ENCODE peak calls at places on chromosome 9, in four cellular contexts. O is pancreas, P is brain microvascular endothelial cell, S is heart right ventricle. W is an unnamed sample.

GRCh38 chr9:38274746-38275250 is 117.7 kb upstream of the ALDH1B1 start:
- DNase-seq in O (no peak), P (peak; percentile 6), S (no peak), W (no peak)

GRCh38 chr9:3909966-3910650 is 384.3 kb upstream of the RFX3 start:
- DNase-seq in O (no peak), P (no peak), S (no peak), W (peak; percentile 25)

GRCh38 chr9:95874303-95874988 is 1.0 kb upstream of the ERCC6L2 start:
- DNase-seq in O (no peak), P (no peak), S (no peak), W (peak; percentile 27)

GRCh38 chr9:89996717-89997116 is 391.9 kb downstream of the GADD45G start:
- DNase-seq in O (no peak), P (no peak), S (no peak), W (no peak)

GRCh38 chr9:89317282-89317681 is 1.0 kb upstream of the SECISBP2 start:
- DNase-seq in O (no peak), P (no peak), S (no peak), W (no peak)

GRCh38 chr9:90953805-90954204 is 152.2 kb downstream of the SYK start:
- DNase-seq in O (no peak), P (no peak), S (no peak), W (no peak)

GRCh38 chr9:101848485-101848919 is 110.1 kb upstream of the GRIN3A start:
- DNase-seq in O (no peak), P (peak; percentile 21), S (no peak), W (no peak)

GRCh38 chr9:17536027-17536426 is 42.8 kb upstream of the SH3GL2 start:
- DNase-seq in O (no peak), P (no peak), S (no peak), W (no peak)

GRCh38 chr9:89386206-89386605 is 67.9 kb downstream of the SECISBP2 start:
- DNase-seq in O (peak; percentile 45), P (no peak), S (no peak), W (no peak)

GRCh38 chr9:114100536-114100935 is 1.4 kb upstream of the KIF12 start:
- DNase-seq in O (no peak), P (no peak), S (no peak), W (no peak)

GRCh38 chr9:35335164-35335563 is 154.7 kb upstream of the RUSC2 start:
- DNase-seq in O (no peak), P (no peak), S (no peak), W (peak; percentile 65)

GRCh38 chr9:108396618-108397017 is 459.2 kb downstream of the ACTL7B start:
- DNase-seq in O (no peak), P (no peak), S (no peak), W (no peak)

GRCh38 chr9:121698627-121699270 is 47.3 kb downstream of the DAB2IP start:
- DNase-seq in O (peak; percentile 84), P (no peak), S (no peak), W (peak; percentile 21)

GRCh38 chr9:123834907-123835562 is 94.9 kb downstream of the DENND1A start:
- DNase-seq in O (no peak), P (peak; percentile 7), S (peak; percentile 8), W (peak; percentile 53)

GRCh38 chr9:121499177-121499426 is 542 bp downstream of the GGTA1 start:
- DNase-seq in O (no peak), P (no peak), S (no peak), W (no peak)

GRCh38 chr9:97176206-97176605 is 131.3 kb upstream of the CCDC180 start:
- DNase-seq in O (no peak), P (no peak), S (peak; percentile 15), W (no peak)

GRCh38 chr9:98429613-98430012 is 174.2 kb upstream of the TBC1D2 start:
- DNase-seq in O (no peak), P (no peak), S (no peak), W (peak; percentile 92)

GRCh38 chr9:72872718-72873117 is 80.1 kb downstream of the ALDH1A1 start:
- DNase-seq in O (no peak), P (no peak), S (no peak), W (no peak)

GRCh38 chr9:121450241-121450640 is 49.4 kb downstream of the GGTA1 start:
- DNase-seq in O (no peak), P (no peak), S (peak; percentile 44), W (peak; percentile 33)

GRCh38 chr9:16223074-16223871 is 647.2 kb downstream of the BNC2 start:
- DNase-seq in O (no peak), P (no peak), S (no peak), W (no peak)

GRCh38 chr9:124574944-124575343 is 67.7 kb upstream of the NR5A1 start:
- DNase-seq in O (no peak), P (peak; percentile 53), S (no peak), W (peak; percentile 78)

GRCh38 chr9:125835655-125836054 is 88.5 kb downstream of the PBX3 start:
- DNase-seq in O (no peak), P (no peak), S (no peak), W (no peak)

GRCh38 chr9:116468369-116468768 is 218.7 kb upstream of the TRIM32 start:
- DNase-seq in O (no peak), P (no peak), S (no peak), W (no peak)

GRCh38 chr9:121154782-121155181 is 46.9 kb downstream of the RAB14 start:
- DNase-seq in O (no peak), P (no peak), S (no peak), W (no peak)

GRCh38 chr9:88971131-88971960 is 19.9 kb upstream of the S1PR3 start:
- DNase-seq in O (no peak), P (no peak), S (no peak), W (no peak)

GRCh38 chr9:33186457-33187168 is 19.5 kb upstream of the B4GALT1 start:
- DNase-seq in O (no peak), P (no peak), S (peak; percentile 61), W (peak; percentile 46)

GRCh38 chr9:131709741-131710499 is 30.0 kb downstream of the RAPGEF1 start:
- DNase-seq in O (no peak), P (peak; percentile 18), S (no peak), W (peak; percentile 50)

GRCh38 chr9:116450378-116451139 is 236.5 kb upstream of the TRIM32 start:
- DNase-seq in O (no peak), P (peak; percentile 38), S (no peak), W (peak; percentile 55)

GRCh38 chr9:111900934-111901612 is 4.5 kb downstream of the UGCG start:
- DNase-seq in O (no peak), P (no peak), S (no peak), W (peak; percentile 25)

GRCh38 chr9:16267336-16268036 is 603.0 kb downstream of the BNC2 start:
- DNase-seq in O (no peak), P (peak; percentile 77), S (no peak), W (peak; percentile 29)

GRCh38 chr9:106478312-106479099 is 384.5 kb upstream of the ZNF462 start:
- DNase-seq in O (no peak), P (no peak), S (peak; percentile 11), W (no peak)

GRCh38 chr9:114777841-114778240 is 28.0 kb downstream of the TNFSF15 start:
- DNase-seq in O (no peak), P (peak; percentile 16), S (no peak), W (peak; percentile 16)

GRCh38 chr9:114240647-114241558 is 82.0 kb upstream of the ORM1 start:
- DNase-seq in O (no peak), P (no peak), S (no peak), W (no peak)

DNA sequence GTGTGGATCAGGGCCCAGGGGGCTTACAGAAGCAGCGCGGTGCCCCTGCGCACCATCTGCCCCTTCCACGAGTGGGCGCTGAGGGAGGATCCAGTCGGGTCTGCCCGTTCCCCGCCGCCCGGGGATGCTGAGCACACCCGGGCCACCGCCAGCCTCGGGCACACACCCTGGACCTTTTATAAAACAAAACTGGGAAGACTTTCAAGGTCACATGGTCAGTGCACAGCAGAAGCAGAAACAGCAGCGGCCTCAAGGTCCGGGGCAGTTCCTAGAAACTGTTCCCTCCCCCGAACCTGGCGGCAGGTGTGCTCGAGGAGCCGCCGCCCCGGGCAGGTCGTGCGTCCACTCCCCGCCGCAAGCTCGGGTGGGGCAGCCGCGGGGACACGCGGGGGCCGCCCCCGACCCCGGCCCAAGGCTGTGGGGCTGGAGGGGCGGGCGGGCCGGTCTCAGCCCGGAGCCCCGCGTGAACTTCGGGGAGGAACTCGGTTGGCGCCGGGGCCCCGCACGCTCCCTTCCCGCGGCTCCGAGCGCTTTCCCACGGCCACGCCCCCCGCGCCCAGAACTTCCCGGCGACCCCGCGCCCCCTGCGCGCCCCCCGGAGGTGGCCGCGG is 619 bp upstream of the PPP1R26 start:
- DNase-seq in O (peak; percentile 88), P (no peak), S (peak; percentile 27), W (peak; percentile 32)
- TF ChIP-seq CTCF in O (no peak), P (peak; percentile 39), S (no peak), W (peak; percentile 30)

DNA sequence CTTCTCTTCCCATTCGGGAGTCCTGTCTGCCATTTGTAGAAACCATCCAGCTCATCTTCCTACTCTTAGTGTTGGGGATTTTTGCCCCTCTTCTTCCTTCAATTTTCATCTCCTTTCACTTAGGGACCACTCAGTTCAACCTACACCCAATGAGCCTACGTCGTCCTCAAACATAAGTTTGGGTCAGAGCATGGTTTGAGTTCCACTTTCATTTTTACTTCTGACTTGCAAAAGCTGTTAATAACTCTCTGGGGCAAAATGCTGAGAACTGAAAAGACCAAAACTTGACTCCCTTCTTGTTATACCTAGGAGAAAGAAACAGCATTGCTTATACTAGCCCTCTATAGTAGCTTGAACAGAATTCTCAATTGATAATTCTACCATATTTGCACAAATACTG is 381.5 kb upstream of the MPDZ start:
- DNase-seq in O (no peak), P (no peak), S (no peak), W (no peak)
- H3K4me3 ChIP-seq in O (no peak overlapping the region), P (no peak overlapping the region), S (no peak overlapping the region), W (no peak overlapping the region)

DNA sequence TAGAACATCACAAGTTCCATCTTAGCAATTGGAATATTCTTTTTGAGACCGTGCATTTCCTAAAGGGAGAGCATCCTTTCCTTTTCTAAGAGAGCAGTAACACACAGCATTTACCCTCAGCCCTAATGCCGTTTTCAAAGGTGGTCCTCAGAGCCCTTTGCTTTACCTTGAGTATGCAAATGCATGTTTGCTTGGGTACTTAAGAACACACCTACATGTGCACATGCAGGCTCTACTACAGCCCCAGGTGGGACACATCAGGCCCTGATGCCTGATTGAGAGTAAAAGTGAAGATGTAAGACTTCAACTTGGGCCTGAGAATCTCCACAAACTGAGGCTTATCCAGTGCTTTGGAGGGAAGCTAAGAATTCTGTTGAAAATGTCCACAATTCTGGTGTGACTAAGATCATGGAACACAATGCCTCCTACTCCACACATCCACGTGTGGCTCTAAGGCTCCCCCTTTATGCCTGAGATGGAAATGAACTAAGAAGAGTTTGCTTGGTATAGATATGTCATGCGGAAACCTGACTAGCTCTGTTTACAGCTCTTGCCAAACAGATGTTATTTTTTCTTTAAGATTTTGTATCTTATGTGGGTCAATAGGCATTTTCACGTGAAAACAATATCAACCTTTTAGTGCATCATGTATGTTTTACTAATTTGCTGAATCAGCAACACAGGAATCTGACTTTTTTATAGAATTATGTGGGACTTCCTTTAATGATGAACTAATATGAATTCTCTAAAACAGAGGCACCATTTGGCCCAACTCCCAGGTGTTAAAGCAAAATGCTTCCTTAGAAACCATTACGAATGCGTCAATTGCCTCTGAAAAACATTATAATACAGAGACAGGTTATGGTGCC is 48.9 kb upstream of the SLC2A8 start:
- DNase-seq in O (no peak), P (peak; percentile 55), S (peak; percentile 24), W (peak; percentile 50)
- TF ChIP-seq CTCF in O (no peak), P (peak; percentile 78), S (peak; percentile 54), W (peak; percentile 63)

DNA sequence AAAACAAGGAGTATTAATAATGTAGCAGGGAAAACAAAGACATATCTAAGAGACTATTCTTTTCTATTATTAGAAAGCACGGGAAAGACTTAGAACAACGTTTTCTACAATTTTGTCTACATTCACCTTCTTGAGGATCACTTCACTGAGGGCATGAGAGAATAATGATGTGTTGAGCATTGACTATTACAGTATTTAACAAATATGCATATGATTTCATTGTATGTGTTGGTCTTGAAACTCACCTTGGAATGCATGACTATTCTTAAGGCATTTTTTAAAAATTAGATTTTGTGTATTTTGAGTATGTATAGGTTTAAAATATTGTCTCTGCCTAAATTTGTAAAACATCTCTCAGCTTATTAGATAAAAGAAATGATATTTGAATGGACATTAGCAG is 1.2 kb downstream of the FSD1L start:
- DNase-seq in O (no peak), P (no peak), S (no peak), W (no peak)
- H3K4me3 ChIP-seq in O (no peak overlapping the region), P (peak overlapping the region; percentile 84), S (no peak overlapping the region), W (peak overlapping the region; percentile 88)

W was measured in AG10803.